ENCODE peak calls at places on chromosomes 1 and 21, in six cellular contexts. H, Q, E, L, U and B are unnamed samples.

GRCh38 chr1:210272666-210273065 is 40.1 kb downstream of the SERTAD4 start:
- DNase-seq in H (no peak), Q (no peak), E (no peak), L (peak; percentile 74), U (no peak), B (no peak)

GRCh38 chr1:167756760-167757405 is 35.1 kb downstream of the MPZL1 start:
- DNase-seq in H (peak; percentile 64), Q (peak; percentile 64), E (no peak), L (no peak), U (no peak), B (peak; percentile 73)

GRCh38 chr1:154866257-154866994 is 3.7 kb downstream of the KCNN3 start:
- DNase-seq in H (peak; percentile 14), Q (peak; percentile 18), E (no peak), L (no peak), U (no peak), B (peak; percentile 60)

GRCh38 chr1:17635276-17635675 is 95.8 kb downstream of the ARHGEF10L start:
- DNase-seq in H (no peak), Q (no peak), E (no peak), L (no peak), U (no peak), B (no peak)

GRCh38 chr21:44887807-44888580 is 14.5 kb upstream of the PTTG1IP start:
- DNase-seq in H (no peak), Q (peak; percentile 23), E (no peak), L (no peak), U (no peak), B (no peak)

GRCh38 chr1:72648465-72648864 is 366.1 kb upstream of the NEGR1 start:
- DNase-seq in H (no peak), Q (no peak), E (no peak), L (no peak), U (no peak), B (no peak)

GRCh38 chr1:32984090-32984828 is 19.6 kb upstream of the RNF19B start:
- DNase-seq in H (peak; percentile 50), Q (no peak), E (no peak), L (no peak), U (no peak), B (peak; percentile 74)

GRCh38 chr1:168767885-168768584 is 39.0 kb upstream of the DPT start:
- DNase-seq in H (peak; percentile 56), Q (peak; percentile 61), E (no peak), L (peak; percentile 20), U (no peak), B (peak; percentile 13)

GRCh38 chr1:40133122-40133665 is 28.0 kb upstream of the RLF start:
- DNase-seq in H (no peak), Q (no peak), E (no peak), L (no peak), U (no peak), B (no peak)

GRCh38 chr1:77536813-77537212 is 145.6 kb downstream of the ZZZ3 start:
- DNase-seq in H (peak; percentile 86), Q (no peak), E (peak; percentile 61), L (peak; percentile 76), U (peak; percentile 19), B (peak; percentile 87)

GRCh38 chr1:202143011-202143767 is 1.3 kb downstream of the ARL8A start:
- DNase-seq in H (no peak), Q (no peak), E (no peak), L (peak; percentile 53), U (no peak), B (peak; percentile 25)

GRCh38 chr1:227124461-227124860 is 184.4 kb downstream of the COQ8A start:
- DNase-seq in H (peak; percentile 11), Q (no peak), E (no peak), L (no peak), U (no peak), B (no peak)

GRCh38 chr1:157249739-157250138 is 111.5 kb upstream of the ETV3 start:
- DNase-seq in H (no peak), Q (no peak), E (no peak), L (no peak), U (no peak), B (no peak)

GRCh38 chr1:177858222-177858894 is 111.5 kb downstream of the SEC16B start:
- DNase-seq in H (peak; percentile 24), Q (no peak), E (no peak), L (peak; percentile 19), U (no peak), B (no peak)

GRCh38 chr1:36386262-36387140 is 777 bp upstream of the STK40 start:
- DNase-seq in H (peak; percentile 100), Q (peak; percentile 94), E (peak; percentile 95), L (peak; percentile 100), U (peak; percentile 96), B (peak; percentile 100)

GRCh38 chr1:173639102-173639501 is 4.0 kb downstream of the TEX50 start:
- DNase-seq in H (no peak), Q (no peak), E (no peak), L (no peak), U (no peak), B (no peak)

GRCh38 chr1:99956755-99957154 is 13.0 kb upstream of the SLC35A3 start:
- DNase-seq in H (peak; percentile 94), Q (no peak), E (no peak), L (peak; percentile 94), U (peak; percentile 61), B (peak; percentile 68)

GRCh38 chr1:228146761-228147693 is 2.7 kb upstream of the GJC2 start:
- DNase-seq in H (no peak), Q (no peak), E (no peak), L (no peak), U (no peak), B (no peak)